ENCODE peak calls at places on chromosomes 2 and 18, in four cellular contexts. Z is HCT116, Y is cardiac fibroblast, H is mucosa of descending colon. B is an unnamed sample.
A peak's percentile ranks its signal among the peaks of the same experiment; 100 is the strongest.

GRCh38 chr2:174574657-174575056 is 22.9 kb downstream of the WIPF1 start:
- DNase-seq in Z (no peak), Y (no peak), H (no peak), B (no peak)

GRCh38 chr2:20509766-20510490 is 63.1 kb downstream of the RHOB start:
- DNase-seq in Z (peak; percentile 62), Y (peak; percentile 46), H (peak; percentile 82), B (no peak)

GRCh38 chr2:234674781-234675201 is 177.9 kb upstream of the ARL4C start:
- DNase-seq in Z (no peak), Y (peak; percentile 80), H (no peak), B (no peak)

GRCh38 chr2:112465373-112465772 is 16.6 kb upstream of the TTL start:
- DNase-seq in Z (no peak), Y (peak; percentile 43), H (no peak), B (no peak)

GRCh38 chr18:46587568-46587967 is 69.5 kb downstream of the LOXHD1 start:
- DNase-seq in Z (no peak), Y (no peak), H (no peak), B (no peak)

GRCh38 chr2:160109939-160110673 is 47.7 kb upstream of the PLA2R1 start:
- DNase-seq in Z (peak; percentile 59), Y (peak; percentile 91), H (peak; percentile 51), B (peak; percentile 75)

GRCh38 chr2:168545439-168546082 is 89.5 kb downstream of the CERS6 start:
- DNase-seq in Z (peak; percentile 39), Y (peak; percentile 97), H (no peak), B (peak; percentile 95)

GRCh38 chr18:777021-777420 is 35.0 kb downstream of the YES1 start:
- DNase-seq in Z (no peak), Y (peak; percentile 46), H (no peak), B (no peak)

GRCh38 chr18:45416168-45416567 is 199.1 kb upstream of the SLC14A2 start:
- DNase-seq in Z (no peak), Y (no peak), H (no peak), B (peak; percentile 28)

GRCh38 chr18:14086459-14087231 is 45.6 kb downstream of the ZNF519 start:
- DNase-seq in Z (no peak), Y (peak; percentile 63), H (no peak), B (no peak)

GRCh38 chr2:237739101-237739500 is 59.5 kb upstream of the RBM44 start:
- DNase-seq in Z (no peak), Y (no peak), H (no peak), B (no peak)

GRCh38 chr18:8754995-8755955 is 49.9 kb downstream of the MTCL1 start:
- DNase-seq in Z (no peak), Y (peak; percentile 78), H (no peak), B (peak; percentile 44)

GRCh38 chr2:110804915-110805314 is 72.5 kb downstream of the ACOXL start:
- DNase-seq in Z (no peak), Y (no peak), H (no peak), B (no peak)

GRCh38 chr2:169716938-169717690 is 16.5 kb upstream of the KLHL23 start:
- DNase-seq in Z (no peak), Y (peak; percentile 29), H (peak; percentile 56), B (no peak)

GRCh38 chr2:201854221-201854801 is 48.0 kb downstream of the CDK15 start:
- DNase-seq in Z (no peak), Y (peak; percentile 96), H (no peak), B (peak; percentile 94)

GRCh38 chr18:58045265-58046086 is 1.4 kb downstream of the NEDD4L start:
- DNase-seq in Z (peak; percentile 48), Y (peak; percentile 21), H (peak; percentile 85), B (no peak)

GRCh38 chr2:133760366-133760765 is 192.1 kb upstream of the NCKAP5 start:
- DNase-seq in Z (no peak), Y (no peak), H (no peak), B (peak; percentile 51)

GRCh38 chr2:231926180-231926741 is at the start of gene NPPC:
- DNase-seq in Z (no peak), Y (peak; percentile 61), H (peak; percentile 44), B (no peak)
- H3K4me3 ChIP-seq in Z (peak within 1 kb of the TSS; percentile 52), Y (peak within 1 kb of the TSS; percentile 47), H (no peak within 1 kb of the TSS), B (peak within 1 kb of the TSS; percentile 35)

GRCh38 chr18:59268127-59268721 is 5.0 kb downstream of the RAX start:
- DNase-seq in Z (no peak), Y (no peak), H (no peak), B (no peak)

GRCh38 chr18:59266459-59266858 is 6.8 kb downstream of the RAX start:
- DNase-seq in Z (no peak), Y (no peak), H (no peak), B (no peak)

GRCh38 chr18:59267511-59268126 is 5.6 kb downstream of the RAX start:
- DNase-seq in Z (no peak), Y (no peak), H (no peak), B (no peak)

GRCh38 chr18:59266019-59266369 is 7.3 kb downstream of the RAX start:
- DNase-seq in Z (no peak), Y (no peak), H (no peak), B (no peak)

DNA sequence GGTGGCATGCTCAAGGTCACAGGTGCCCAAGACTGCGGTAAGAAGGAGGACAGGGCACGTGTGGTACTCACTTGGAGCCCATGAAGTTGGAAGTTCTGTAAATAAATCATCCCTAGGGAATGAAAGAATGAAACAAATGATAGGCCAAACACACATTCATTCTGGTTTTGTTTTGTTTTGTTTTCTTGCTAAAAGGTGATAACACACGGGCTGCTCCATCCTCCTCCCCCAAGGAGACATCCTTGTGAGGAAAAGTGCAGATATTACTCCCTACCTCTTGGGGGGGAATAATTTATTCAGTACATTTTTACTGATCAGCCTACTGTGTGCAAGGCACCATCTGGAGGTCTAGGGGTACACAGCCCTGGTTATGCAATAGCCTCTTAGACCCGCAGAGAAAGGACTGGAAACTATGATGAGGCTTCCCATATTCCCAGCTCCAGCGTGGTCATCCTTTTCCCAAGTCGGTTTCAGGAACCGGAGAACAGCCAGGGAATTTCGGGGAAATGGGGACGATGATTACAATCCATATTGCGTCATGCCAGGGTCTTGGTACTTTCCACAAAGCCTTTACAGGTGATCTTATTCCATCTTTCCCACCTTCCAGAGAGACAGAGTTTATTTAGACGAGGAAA is 6.3 kb downstream of the RAX start:
- DNase-seq in Z (no peak), Y (no peak), H (no peak), B (no peak)
- TF ChIP-seq CTCF in Z (no peak), Y (no peak), H (no peak), B (no peak)

GRCh38 chr2:24453379-24454073 is 37.5 kb upstream of the NCOA1 start:
- DNase-seq in Z (no peak), Y (peak; percentile 27), H (no peak), B (no peak)
- H3K4me3 ChIP-seq in Z (no peak overlapping the region), Y (peak overlapping the region; percentile 46), H (no peak overlapping the region), B (no peak overlapping the region)

GRCh38 chr2:135585586-135585985 is 54.3 kb downstream of the R3HDM1 start:
- DNase-seq in Z (no peak), Y (peak; percentile 27), H (no peak), B (no peak)
- TF ChIP-seq CTCF in Z (no peak), Y (peak; percentile 33), H (no peak), B (peak; percentile 8)

GRCh38 chr2:45992746-45993475 is 304.3 kb upstream of the EPAS1 start:
- DNase-seq in Z (no peak), Y (no peak), H (no peak), B (no peak)
- H3K4me3 ChIP-seq in Z (no peak overlapping the region), Y (no peak overlapping the region), H (no peak overlapping the region), B (no peak overlapping the region)

GRCh38 chr2:239731422-239731821 is 293.7 kb downstream of the NDUFA10 start:
- DNase-seq in Z (no peak), Y (no peak), H (peak; percentile 15), B (no peak)
- TF ChIP-seq CTCF in Z (no peak), Y (no peak), H (no peak), B (no peak)

GRCh38 chr2:96898135-96898505 is 28.2 kb upstream of the SEMA4C start:
- DNase-seq in Z (no peak), Y (no peak), H (no peak), B (no peak)
- H3K4me3 ChIP-seq in Z (no peak overlapping the region), Y (no peak overlapping the region), H (no peak overlapping the region), B (no peak overlapping the region)

GRCh38 chr18:21134895-21135294 is 23.3 kb upstream of the ROCK1 start:
- DNase-seq in Z (no peak), Y (peak; percentile 51), H (no peak), B (no peak)
- TF ChIP-seq CTCF in Z (peak; percentile 15), Y (peak; percentile 17), H (no peak), B (peak; percentile 32)

GRCh38 chr2:27714851-27715291 is 51.2 kb downstream of the SLC4A1AP start:
- DNase-seq in Z (no peak), Y (no peak), H (no peak), B (no peak)
- H3K4me3 ChIP-seq in Z (peak overlapping the region; percentile 58), Y (peak overlapping the region; percentile 29), H (no peak overlapping the region), B (peak overlapping the region; percentile 30)

GRCh38 chr2:66576381-66577330 is 141.7 kb downstream of the MEIS1 start:
- DNase-seq in Z (no peak), Y (peak; percentile 58), H (no peak), B (no peak)

GRCh38 chr2:66573412-66573811 is 138.5 kb downstream of the MEIS1 start:
- DNase-seq in Z (no peak), Y (no peak), H (no peak), B (no peak)

GRCh38 chr2:66575625-66576371 is 140.9 kb downstream of the MEIS1 start:
- DNase-seq in Z (no peak), Y (no peak), H (peak; percentile 51), B (no peak)

GRCh38 chr2:66573866-66574265 is 138.9 kb downstream of the MEIS1 start:
- DNase-seq in Z (no peak), Y (no peak), H (no peak), B (no peak)

DNA sequence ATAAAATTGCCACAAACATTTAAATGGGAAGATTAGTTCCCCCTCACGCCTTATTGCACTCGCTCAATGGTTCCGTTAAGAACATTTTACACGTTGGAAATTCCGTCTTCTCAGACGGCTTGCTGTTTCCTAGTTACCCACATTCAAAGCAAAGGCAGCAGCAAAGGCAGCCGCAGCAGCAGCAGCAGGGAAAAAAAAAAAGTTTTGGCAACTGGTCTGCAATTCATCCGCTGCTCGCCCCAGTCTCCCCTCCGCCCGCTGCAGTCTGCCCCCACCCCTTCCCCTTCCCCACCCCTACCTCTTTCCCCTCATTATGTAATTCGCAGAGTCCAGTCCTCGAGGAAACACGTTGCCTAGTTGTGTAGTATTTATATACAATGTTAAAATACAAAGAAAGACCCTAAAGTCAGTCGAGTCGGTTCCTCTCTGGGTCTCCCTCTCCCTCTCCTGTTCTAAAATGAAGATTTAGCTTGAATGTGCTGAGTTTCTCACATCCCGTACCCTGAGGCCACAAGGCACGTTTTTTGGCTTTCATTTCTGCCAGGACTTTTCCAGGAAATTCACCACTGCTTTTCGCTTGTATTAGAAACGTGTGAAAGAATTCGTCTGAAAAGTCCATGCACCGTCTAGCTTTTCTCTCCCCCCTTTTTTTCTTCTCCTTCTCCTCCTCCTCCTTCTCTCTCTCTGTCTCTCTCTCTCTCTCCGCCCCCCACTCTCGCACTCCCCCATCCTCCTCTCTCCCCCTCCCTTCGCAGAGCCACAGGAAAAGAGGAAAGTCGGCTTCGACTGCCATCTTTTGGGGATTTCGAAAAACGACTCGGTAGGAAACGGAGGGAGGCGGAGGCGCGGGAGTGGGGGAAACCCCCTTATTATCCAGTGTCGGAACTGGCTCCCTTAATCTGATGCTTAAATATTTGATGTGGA is 140.0 kb downstream of the MEIS1 start:
- DNase-seq in Z (no peak), Y (peak; percentile 86), H (no peak), B (peak; percentile 91)
- TF ChIP-seq CTCF in Z (no peak), Y (peak; percentile 38), H (no peak), B (peak; percentile 64)

B was measured in astrocyte of the cerebellum.